ENCODE peak calls at places on chromosomes 13 and 19, in five cellular contexts. One of them, this sample, is unnamed.
A peak's percentile ranks its signal among the peaks of the same experiment; 100 is the strongest.

GRCh38 chr19:35557539-35558399 is 5.7 kb downstream of the ATP4A start:
- DNase-seq in heart left ventricle: peak; percentile 51
- DNase-seq in adrenal gland: peak; percentile 94
- DNase-seq in CD8-positive, alpha-beta T cell: no peak
- DNase-seq in mammary epithelial cell: peak; percentile 52
- DNase-seq in this sample: peak; percentile 34

GRCh38 chr13:39916330-39916729 is 260.9 kb downstream of the COG6 start:
- DNase-seq in heart left ventricle: no peak
- DNase-seq in mammary epithelial cell: peak; percentile 68
- DNase-seq in adrenal gland: no peak
- DNase-seq in CD8-positive, alpha-beta T cell: no peak
- DNase-seq in this sample: no peak

GRCh38 chr19:21569497-21569870 is 64.1 kb downstream of the ZNF429 start:
- DNase-seq in heart left ventricle: no peak
- DNase-seq in mammary epithelial cell: no peak
- DNase-seq in adrenal gland: no peak
- DNase-seq in CD8-positive, alpha-beta T cell: peak; percentile 54
- DNase-seq in this sample: peak; percentile 9

GRCh38 chr19:34818270-34818669 is 45.3 kb upstream of the ZNF599 start:
- DNase-seq in adrenal gland: no peak
- DNase-seq in mammary epithelial cell: no peak
- DNase-seq in heart left ventricle: no peak
- DNase-seq in CD8-positive, alpha-beta T cell: no peak
- DNase-seq in this sample: no peak

GRCh38 chr13:34738251-34739170 is 203.6 kb upstream of the NBEA start:
- DNase-seq in mammary epithelial cell: no peak
- DNase-seq in CD8-positive, alpha-beta T cell: no peak
- DNase-seq in heart left ventricle: no peak
- DNase-seq in adrenal gland: no peak
- DNase-seq in this sample: no peak

GRCh38 chr13:30204564-30204963 is 102.8 kb downstream of the KATNAL1 start:
- DNase-seq in adrenal gland: no peak
- DNase-seq in heart left ventricle: no peak
- DNase-seq in CD8-positive, alpha-beta T cell: no peak
- DNase-seq in mammary epithelial cell: no peak
- DNase-seq in this sample: no peak

GRCh38 chr19:7681336-7682174 is 922 bp downstream of the TRAPPC5 start:
- DNase-seq in mammary epithelial cell: peak; percentile 55
- DNase-seq in heart left ventricle: peak; percentile 79
- DNase-seq in CD8-positive, alpha-beta T cell: peak; percentile 66
- DNase-seq in adrenal gland: peak; percentile 90
- DNase-seq in this sample: peak; percentile 75

GRCh38 chr19:6374179-6374709 is 1.5 kb downstream of the PSPN start:
- DNase-seq in heart left ventricle: no peak
- DNase-seq in mammary epithelial cell: no peak
- DNase-seq in CD8-positive, alpha-beta T cell: no peak
- DNase-seq in adrenal gland: no peak
- DNase-seq in this sample: no peak

GRCh38 chr13:109628251-109628699 is 158.1 kb downstream of the IRS2 start:
- DNase-seq in CD8-positive, alpha-beta T cell: no peak
- DNase-seq in adrenal gland: no peak
- DNase-seq in heart left ventricle: no peak
- DNase-seq in mammary epithelial cell: peak; percentile 74
- DNase-seq in this sample: no peak

GRCh38 chr13:111853766-111854165 is 213.2 kb upstream of the SOX1 start:
- DNase-seq in heart left ventricle: no peak
- DNase-seq in adrenal gland: no peak
- DNase-seq in CD8-positive, alpha-beta T cell: no peak
- DNase-seq in mammary epithelial cell: no peak
- DNase-seq in this sample: no peak

GRCh38 chr13:64928704-64929499 is 2301.2 kb downstream of the PCDH9 start:
- DNase-seq in CD8-positive, alpha-beta T cell: no peak
- DNase-seq in mammary epithelial cell: peak; percentile 69
- DNase-seq in adrenal gland: no peak
- DNase-seq in heart left ventricle: no peak
- DNase-seq in this sample: no peak

GRCh38 chr19:17348700-17349099 is 11.3 kb downstream of the GTPBP3 start:
- DNase-seq in heart left ventricle: peak; percentile 81
- DNase-seq in adrenal gland: peak; percentile 61
- DNase-seq in CD8-positive, alpha-beta T cell: no peak
- DNase-seq in mammary epithelial cell: peak; percentile 11
- DNase-seq in this sample: no peak

GRCh38 chr13:55298201-55298600 is 1842.5 kb upstream of the PRR20A start:
- DNase-seq in adrenal gland: no peak
- DNase-seq in mammary epithelial cell: no peak
- DNase-seq in heart left ventricle: no peak
- DNase-seq in CD8-positive, alpha-beta T cell: no peak
- DNase-seq in this sample: no peak

GRCh38 chr19:5314012-5314906 is 26.4 kb downstream of the PTPRS start:
- DNase-seq in heart left ventricle: no peak
- DNase-seq in mammary epithelial cell: peak; percentile 14
- DNase-seq in CD8-positive, alpha-beta T cell: no peak
- DNase-seq in adrenal gland: peak; percentile 27
- DNase-seq in this sample: no peak

GRCh38 chr19:48627865-48628314 is 8.6 kb downstream of the SPHK2 start:
- DNase-seq in heart left ventricle: no peak
- DNase-seq in CD8-positive, alpha-beta T cell: no peak
- DNase-seq in mammary epithelial cell: no peak
- DNase-seq in adrenal gland: no peak
- DNase-seq in this sample: no peak

GRCh38 chr13:18978447-18978846 is 203.2 kb downstream of the TUBA3C start:
- DNase-seq in mammary epithelial cell: no peak
- DNase-seq in CD8-positive, alpha-beta T cell: no peak
- DNase-seq in heart left ventricle: peak; percentile 48
- DNase-seq in adrenal gland: no peak
- DNase-seq in this sample: no peak

GRCh38 chr19:42269518-42270345 is 680 bp downstream of the CIC start:
- DNase-seq in CD8-positive, alpha-beta T cell: no peak
- DNase-seq in mammary epithelial cell: no peak
- DNase-seq in heart left ventricle: no peak
- DNase-seq in adrenal gland: no peak
- DNase-seq in this sample: no peak

GRCh38 chr13:44148159-44148929 is 225.3 kb upstream of the SERP2 start:
- DNase-seq in mammary epithelial cell: peak; percentile 39
- DNase-seq in adrenal gland: no peak
- DNase-seq in CD8-positive, alpha-beta T cell: no peak
- DNase-seq in heart left ventricle: no peak
- DNase-seq in this sample: no peak

GRCh38 chr19:18607222-18608101 is 863 bp upstream of the CRLF1 start:
- DNase-seq in adrenal gland: no peak
- DNase-seq in heart left ventricle: no peak
- DNase-seq in CD8-positive, alpha-beta T cell: no peak
- DNase-seq in mammary epithelial cell: no peak
- DNase-seq in this sample: no peak

GRCh38 chr13:112467236-112467635 is 91.1 kb downstream of the SPACA7 start:
- DNase-seq in adrenal gland: no peak
- DNase-seq in CD8-positive, alpha-beta T cell: no peak
- DNase-seq in mammary epithelial cell: no peak
- DNase-seq in heart left ventricle: no peak
- DNase-seq in this sample: no peak

GRCh38 chr13:46339035-46339666 is 47.9 kb downstream of the RUBCNL start:
- DNase-seq in CD8-positive, alpha-beta T cell: no peak
- DNase-seq in adrenal gland: peak; percentile 62
- DNase-seq in heart left ventricle: peak; percentile 23
- DNase-seq in mammary epithelial cell: peak; percentile 83
- DNase-seq in this sample: no peak

GRCh38 chr19:19268453-19269385 is 4.4 kb downstream of the TM6SF2 start:
- DNase-seq in CD8-positive, alpha-beta T cell: no peak
- DNase-seq in heart left ventricle: no peak
- DNase-seq in adrenal gland: no peak
- DNase-seq in mammary epithelial cell: no peak
- DNase-seq in this sample: no peak

GRCh38 chr19:50428768-50429463 is 3.8 kb upstream of the MYBPC2 start:
- DNase-seq in adrenal gland: no peak
- DNase-seq in mammary epithelial cell: no peak
- DNase-seq in CD8-positive, alpha-beta T cell: no peak
- DNase-seq in heart left ventricle: no peak
- DNase-seq in this sample: no peak

GRCh38 chr13:104740616-104741222 is 1674.5 kb upstream of the SLC10A2 start:
- DNase-seq in mammary epithelial cell: no peak
- DNase-seq in heart left ventricle: no peak
- DNase-seq in CD8-positive, alpha-beta T cell: no peak
- DNase-seq in adrenal gland: peak; percentile 35
- DNase-seq in this sample: no peak

GRCh38 chr13:64074989-64075474 is 2659.4 kb upstream of the PCDH20 start:
- DNase-seq in CD8-positive, alpha-beta T cell: no peak
- DNase-seq in mammary epithelial cell: no peak
- DNase-seq in heart left ventricle: no peak
- DNase-seq in adrenal gland: no peak
- DNase-seq in this sample: no peak

GRCh38 chr13:43355774-43356173 is 332.4 kb downstream of the DNAJC15 start:
- DNase-seq in heart left ventricle: no peak
- DNase-seq in mammary epithelial cell: no peak
- DNase-seq in adrenal gland: no peak
- DNase-seq in CD8-positive, alpha-beta T cell: no peak
- DNase-seq in this sample: no peak

GRCh38 chr13:20342326-20342725 is 110.2 kb upstream of the GJB6 start:
- DNase-seq in CD8-positive, alpha-beta T cell: no peak
- DNase-seq in adrenal gland: no peak
- DNase-seq in mammary epithelial cell: no peak
- DNase-seq in heart left ventricle: no peak
- DNase-seq in this sample: no peak

GRCh38 chr13:50991624-50992610 is 82.3 kb downstream of the RNASEH2B start:
- DNase-seq in CD8-positive, alpha-beta T cell: no peak
- DNase-seq in adrenal gland: no peak
- DNase-seq in mammary epithelial cell: no peak
- DNase-seq in heart left ventricle: no peak
- DNase-seq in this sample: no peak

GRCh38 chr13:50993371-50993770 is 83.8 kb downstream of the RNASEH2B start:
- DNase-seq in mammary epithelial cell: no peak
- DNase-seq in adrenal gland: no peak
- DNase-seq in heart left ventricle: no peak
- DNase-seq in CD8-positive, alpha-beta T cell: no peak
- DNase-seq in this sample: no peak

GRCh38 chr13:50990050-50990449 is 80.5 kb downstream of the RNASEH2B start:
- DNase-seq in CD8-positive, alpha-beta T cell: no peak
- DNase-seq in heart left ventricle: no peak
- DNase-seq in mammary epithelial cell: no peak
- DNase-seq in adrenal gland: no peak
- DNase-seq in this sample: no peak

GRCh38 chr13:50989476-50989875 is 79.9 kb downstream of the RNASEH2B start:
- DNase-seq in mammary epithelial cell: no peak
- DNase-seq in adrenal gland: no peak
- DNase-seq in heart left ventricle: no peak
- DNase-seq in CD8-positive, alpha-beta T cell: no peak
- DNase-seq in this sample: no peak

GRCh38 chr13:50990540-50991506 is 81.2 kb downstream of the RNASEH2B start:
- DNase-seq in adrenal gland: peak; percentile 41
- DNase-seq in CD8-positive, alpha-beta T cell: no peak
- DNase-seq in heart left ventricle: peak; percentile 45
- DNase-seq in mammary epithelial cell: no peak
- DNase-seq in this sample: no peak
- H3K4me3 ChIP-seq in adrenal gland: no peak overlapping the region
- H3K4me3 ChIP-seq in CD8-positive, alpha-beta T cell: no peak overlapping the region
- H3K4me3 ChIP-seq in heart left ventricle: no peak overlapping the region
- H3K4me3 ChIP-seq in mammary epithelial cell: no peak overlapping the region
- H3K4me3 ChIP-seq in this sample: no peak overlapping the region

DNA sequence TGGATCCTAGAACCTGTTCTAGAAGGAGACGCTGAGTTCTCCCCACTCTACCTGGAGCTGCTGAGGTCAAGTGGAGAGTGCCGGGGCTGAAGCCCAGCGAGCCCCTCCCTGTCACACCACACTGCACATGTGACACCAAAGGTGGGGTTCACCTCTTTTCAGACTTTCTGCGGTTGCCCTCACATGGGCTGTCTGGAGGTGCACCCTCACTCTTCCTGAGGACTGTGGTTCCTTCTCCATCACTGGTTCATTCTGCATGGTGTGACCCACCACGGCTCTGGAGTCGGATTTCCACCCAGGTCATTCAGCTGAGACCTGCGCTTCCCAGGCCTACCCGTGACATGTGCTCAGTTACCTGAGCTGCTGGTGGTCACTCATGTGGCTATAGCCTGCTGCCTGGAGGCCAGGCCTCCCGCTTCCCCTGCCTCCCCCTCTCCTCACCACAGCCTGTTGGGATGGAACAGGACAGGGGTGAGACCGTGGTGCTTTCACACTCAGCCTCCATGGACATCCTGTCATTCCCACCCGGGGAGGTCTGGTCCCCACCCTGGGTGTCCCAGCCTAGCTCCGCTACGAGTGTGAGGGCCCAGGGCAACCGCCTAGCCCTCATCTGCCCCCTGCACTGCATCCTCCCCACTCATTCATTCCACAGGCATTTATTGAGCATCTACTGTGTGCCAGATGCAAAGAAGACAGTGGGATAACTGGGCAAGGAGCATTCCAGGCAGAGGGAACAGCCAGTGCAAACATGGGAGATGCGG is 605 bp upstream of the A1BG start:
- DNase-seq in adrenal gland: no peak
- DNase-seq in heart left ventricle: no peak
- DNase-seq in CD8-positive, alpha-beta T cell: no peak
- DNase-seq in mammary epithelial cell: no peak
- DNase-seq in this sample: no peak
- H3K27ac ChIP-seq in adrenal gland: no peak overlapping the region
- H3K27ac ChIP-seq in heart left ventricle: no peak overlapping the region
- H3K27ac ChIP-seq in CD8-positive, alpha-beta T cell: no peak overlapping the region
- H3K27ac ChIP-seq in mammary epithelial cell: no peak overlapping the region
- H3K27ac ChIP-seq in this sample: no peak overlapping the region

GRCh38 chr19:38268539-38268938 is 4.2 kb downstream of the SPINT2 start:
- DNase-seq in mammary epithelial cell: peak; percentile 28
- DNase-seq in heart left ventricle: no peak
- DNase-seq in CD8-positive, alpha-beta T cell: no peak
- DNase-seq in adrenal gland: no peak
- DNase-seq in this sample: no peak
- H3K4me1 ChIP-seq in mammary epithelial cell: peaks cover 43% of the 10 kb centered on the region
- H3K4me1 ChIP-seq in heart left ventricle: peaks cover 11% of the 10 kb centered on the region
- H3K4me1 ChIP-seq in CD8-positive, alpha-beta T cell: peaks cover 24% of the 10 kb centered on the region
- H3K4me1 ChIP-seq in adrenal gland: peaks cover 11% of the 10 kb centered on the region
- H3K4me1 ChIP-seq in this sample: peaks cover 12% of the 10 kb centered on the region

GRCh38 chr13:98619556-98619955 is 42.6 kb upstream of the STK24 start:
- DNase-seq in heart left ventricle: no peak
- DNase-seq in adrenal gland: no peak
- DNase-seq in CD8-positive, alpha-beta T cell: no peak
- DNase-seq in mammary epithelial cell: peak; percentile 15
- DNase-seq in this sample: no peak
- H3K4me3 ChIP-seq in heart left ventricle: no peak overlapping the region
- H3K4me3 ChIP-seq in adrenal gland: no peak overlapping the region
- H3K4me3 ChIP-seq in CD8-positive, alpha-beta T cell: no peak overlapping the region
- H3K4me3 ChIP-seq in mammary epithelial cell: no peak overlapping the region
- H3K4me3 ChIP-seq in this sample: no peak overlapping the region

DNA sequence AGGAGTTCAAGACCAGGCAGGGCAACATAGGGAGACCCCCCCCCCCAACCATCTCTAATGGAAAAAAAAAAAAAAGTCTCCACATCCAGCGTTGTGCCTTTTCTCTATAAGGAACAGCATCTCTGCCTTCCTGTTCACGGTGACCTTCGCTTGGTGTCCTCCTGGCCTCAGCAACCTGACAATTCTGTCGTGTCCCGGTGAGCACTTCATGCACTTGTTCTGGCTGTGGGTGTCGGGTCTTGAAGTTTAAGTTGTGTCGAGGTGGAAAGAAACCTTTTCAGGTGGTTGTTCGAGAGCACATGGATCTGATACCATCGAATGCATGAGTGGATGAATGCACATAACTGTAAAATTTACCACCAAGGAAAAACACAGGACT is 594 bp downstream of the ZNF559 start:
- DNase-seq in adrenal gland: no peak
- DNase-seq in heart left ventricle: no peak
- DNase-seq in CD8-positive, alpha-beta T cell: no peak
- DNase-seq in mammary epithelial cell: no peak
- DNase-seq in this sample: no peak
- H3K27ac ChIP-seq in adrenal gland: peak overlapping the region; percentile 69
- H3K27ac ChIP-seq in heart left ventricle: peak overlapping the region; percentile 85
- H3K27ac ChIP-seq in CD8-positive, alpha-beta T cell: peak overlapping the region; percentile 62
- H3K27ac ChIP-seq in mammary epithelial cell: no peak overlapping the region
- H3K27ac ChIP-seq in this sample: peak overlapping the region; percentile 69

GRCh38 chr13:98575009-98575866 is 1.7 kb downstream of the STK24 start:
- DNase-seq in heart left ventricle: no peak
- DNase-seq in mammary epithelial cell: peak; percentile 34
- DNase-seq in adrenal gland: no peak
- DNase-seq in CD8-positive, alpha-beta T cell: no peak
- DNase-seq in this sample: no peak
- H3K4me1 ChIP-seq in heart left ventricle: peaks cover 41% of the 10 kb centered on the region
- H3K4me1 ChIP-seq in mammary epithelial cell: peaks cover 42% of the 10 kb centered on the region
- H3K4me1 ChIP-seq in adrenal gland: peaks cover 8% of the 10 kb centered on the region
- H3K4me1 ChIP-seq in CD8-positive, alpha-beta T cell: peaks cover 56% of the 10 kb centered on the region
- H3K4me1 ChIP-seq in this sample: peaks cover 40% of the 10 kb centered on the region